ENCODE peak calls at places on chromosomes 5 and 9, in nine cellular contexts. S is naive thymus-derived CD8-positive, alpha-beta T cell; G is transverse colon; P is WERI-Rb-1; Q is endothelial cell; U is ureter; Y is Daoy; C is left ventricle myocardium inferior; A is cardiac fibroblast. X is an unnamed sample.

GRCh38 chr5:44983006-44983405 is 174.3 kb downstream of the MRPS30 start:
- DNase-seq in Y (no peak), A (no peak), P (no peak), G (no peak), U (no peak), S (no peak), Q (no peak), C (no peak), X (no peak)

GRCh38 chr5:151095341-151096000 is 14.6 kb upstream of the TNIP1 start:
- DNase-seq in Q (no peak), C (peak), G (peak), S (no peak), Y (peak), U (no peak), A (peak), P (peak), X (no peak)

GRCh38 chr5:59346987-59347386 is 546.5 kb downstream of the PDE4D start:
- DNase-seq in C (no peak), S (no peak), P (no peak), Y (no peak), G (no peak), A (no peak), U (no peak), Q (no peak), X (no peak)

GRCh38 chr9:18474778-18475177 is 825 bp downstream of the ADAMTSL1 start:
- DNase-seq in U (no peak), G (no peak), P (no peak), S (no peak), C (no peak), Q (no peak), Y (no peak), A (peak), X (no peak)

GRCh38 chr9:111483419-111483861 is 743 bp downstream of the ECPAS start:
- DNase-seq in U (no peak), Q (no peak), C (no peak), A (no peak), Y (peak), P (peak), S (peak), G (peak), X (no peak)

GRCh38 chr5:91022518-91022917 is 360.6 kb downstream of the ARRDC3 start:
- DNase-seq in S (no peak), Y (no peak), A (no peak), Q (no peak), U (no peak), G (peak), C (no peak), P (no peak), X (no peak)

GRCh38 chr5:11468334-11469039 is 435.8 kb downstream of the CTNND2 start:
- DNase-seq in C (no peak), U (no peak), G (no peak), P (no peak), Y (peak), Q (no peak), A (no peak), S (no peak), X (no peak)

GRCh38 chr5:173542159-173542558 is 74.3 kb downstream of the BOD1 start:
- DNase-seq in P (no peak), Q (no peak), A (no peak), C (no peak), Y (no peak), S (no peak), U (no peak), G (no peak), X (no peak)

GRCh38 chr5:133117930-133118445 is 66.2 kb downstream of the HSPA4 start:
- DNase-seq in U (no peak), Q (no peak), S (no peak), C (no peak), Y (no peak), A (no peak), P (no peak), G (no peak), X (no peak)

GRCh38 chr5:150644496-150644895 is 4.0 kb downstream of the SYNPO start:
- DNase-seq in S (no peak), Q (no peak), C (peak), P (no peak), A (no peak), U (no peak), G (no peak), Y (peak), X (no peak)

GRCh38 chr5:34580983-34581382 is 75.1 kb upstream of the RAI14 start:
- DNase-seq in P (no peak), A (peak), S (no peak), C (no peak), Q (no peak), G (no peak), Y (no peak), U (no peak), X (no peak)

GRCh38 chr5:111929261-111929660 is 172.3 kb upstream of the NREP start:
- DNase-seq in C (no peak), A (no peak), Q (no peak), Y (no peak), S (no peak), U (no peak), G (no peak), P (no peak), X (no peak)

GRCh38 chr9:27088981-27089380 is 20.0 kb upstream of the TEK start:
- DNase-seq in A (peak), U (no peak), S (no peak), Q (no peak), C (no peak), G (no peak), Y (no peak), P (no peak), X (no peak)

GRCh38 chr5:141369994-141370848 is at the start of gene PCDHGB3:
- DNase-seq in A (peak), S (peak), Y (peak), Q (no peak), P (no peak), C (peak), G (peak), U (no peak), X (no peak)

GRCh38 chr5:53298841-53299240 is 181.6 kb upstream of the FST start:
- DNase-seq in G (no peak), A (no peak), S (no peak), P (no peak), Q (no peak), C (no peak), U (no peak), Y (no peak), X (no peak)

GRCh38 chr5:168710706-168711105 is 131.5 kb upstream of the PANK3 start:
- DNase-seq in A (no peak), C (no peak), P (no peak), G (no peak), Y (no peak), Q (no peak), U (peak), S (no peak), X (no peak)

GRCh38 chr9:72812622-72813111 is 140.2 kb downstream of the ALDH1A1 start:
- DNase-seq in A (no peak), G (no peak), P (no peak), Y (no peak), Q (no peak), U (no peak), C (no peak), S (no peak), X (no peak)

GRCh38 chr9:131046093-131046380 is 37.1 kb downstream of the LAMC3 start:
- DNase-seq in S (no peak), G (no peak), A (peak), U (no peak), P (no peak), Y (peak), Q (no peak), C (no peak), X (peak)

GRCh38 chr9:136054798-136055714 is 40.0 kb downstream of the NACC2 start:
- DNase-seq in P (no peak), S (no peak), C (no peak), Q (no peak), G (no peak), U (no peak), A (no peak), Y (no peak), X (no peak)

GRCh38 chr5:88659529-88660325 is 223.3 kb downstream of the MEF2C start:
- DNase-seq in Y (no peak), U (no peak), G (no peak), Q (peak), P (peak), A (no peak), S (no peak), C (no peak), X (peak)

GRCh38 chr9:128920381-128921058 is at the start of gene PHYHD1:
- DNase-seq in A (peak), G (no peak), U (no peak), Q (no peak), C (peak), P (peak), Y (peak), S (no peak), X (no peak)

GRCh38 chr5:107476783-107477182 is 194.0 kb downstream of the EFNA5 start:
- DNase-seq in C (no peak), A (peak), Q (peak), Y (peak), P (no peak), S (no peak), U (no peak), G (peak), X (no peak)

GRCh38 chr5:102722930-102723329 is 32.2 kb upstream of the PAM start:
- DNase-seq in C (no peak), P (no peak), Q (no peak), S (no peak), A (peak), G (no peak), U (no peak), Y (peak), X (no peak)

GRCh38 chr9:38068616-38068865 is 486 bp downstream of the SHB start:
- DNase-seq in U (peak), P (peak), S (peak), C (no peak), A (peak), Y (peak), G (peak), Q (no peak), X (no peak)